ENCODE peak calls at places on chromosomes 16 and 17, in four cellular contexts. One of them, this sample, is unnamed. For H3K4me1, the result is how much of the 10 kb centered on the place peaks cover.

GRCh38 chr16:66894948-66895696 is 14.8 kb downstream of the PDP2 start:
- DNase-seq in HCT116: peak
- DNase-seq in SK-N-SH: peak
- DNase-seq in GM23248: peak
- DNase-seq in this sample: peak

GRCh38 chr17:38789185-38789584 is 10.2 kb downstream of the PIP4K2B start:
- DNase-seq in HCT116: no peak
- DNase-seq in SK-N-SH: peak
- DNase-seq in GM23248: peak
- DNase-seq in this sample: peak

GRCh38 chr17:50059759-50060273 is 3.9 kb downstream of the ITGA3 start:
- DNase-seq in HCT116: no peak
- DNase-seq in SK-N-SH: no peak
- DNase-seq in GM23248: peak
- DNase-seq in this sample: no peak

GRCh38 chr16:11896776-11897175 is 19.0 kb downstream of the GSPT1 start:
- DNase-seq in HCT116: no peak
- DNase-seq in SK-N-SH: no peak
- DNase-seq in GM23248: peak
- DNase-seq in this sample: no peak

GRCh38 chr16:66418165-66418962 is 8.7 kb upstream of the BEAN1 start:
- DNase-seq in HCT116: no peak
- DNase-seq in SK-N-SH: no peak
- DNase-seq in GM23248: no peak
- DNase-seq in this sample: no peak

GRCh38 chr16:65285128-65286120 is 163.6 kb upstream of the CDH11 start:
- DNase-seq in HCT116: no peak
- DNase-seq in SK-N-SH: no peak
- DNase-seq in GM23248: no peak
- DNase-seq in this sample: no peak

GRCh38 chr17:66405836-66406679 is 103.6 kb downstream of the PRKCA start:
- DNase-seq in HCT116: no peak
- DNase-seq in SK-N-SH: peak
- DNase-seq in GM23248: no peak
- DNase-seq in this sample: no peak

GRCh38 chr16:3007957-3008748 is 4.6 kb upstream of the CLDN9 start:
- DNase-seq in HCT116: no peak
- DNase-seq in SK-N-SH: no peak
- DNase-seq in GM23248: no peak
- DNase-seq in this sample: peak

DNA sequence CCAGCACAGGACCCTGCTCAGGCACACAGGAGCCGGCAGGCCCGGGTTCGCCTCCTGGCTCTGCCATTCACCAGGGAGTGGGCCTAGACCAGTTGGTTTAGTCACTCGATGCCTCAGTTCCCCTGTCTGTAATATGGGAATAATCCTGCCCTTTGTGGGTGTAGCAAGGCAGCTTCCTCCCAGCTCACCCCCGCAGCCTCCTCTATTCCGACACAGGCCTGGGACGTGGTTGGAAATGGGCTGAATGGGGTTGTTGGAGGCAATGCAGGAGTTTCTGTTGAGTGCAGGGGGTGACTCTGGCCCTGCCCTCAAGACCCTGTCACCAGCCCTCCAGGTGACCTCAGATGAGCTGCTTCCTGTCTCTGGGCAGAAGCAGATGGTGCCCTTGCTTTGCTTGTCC is 19.8 kb downstream of the SLC5A10 start:
- DNase-seq in HCT116: no peak
- DNase-seq in SK-N-SH: no peak
- DNase-seq in GM23248: no peak
- DNase-seq in this sample: no peak
- H3K4me1 ChIP-seq in HCT116: under half
- H3K4me1 ChIP-seq in SK-N-SH: under half
- H3K4me1 ChIP-seq in GM23248: under half
- H3K4me1 ChIP-seq in this sample: under half

GRCh38 chr17:44202756-44203155 is 3.1 kb upstream of the ATXN7L3 start:
- DNase-seq in HCT116: no peak
- DNase-seq in SK-N-SH: no peak
- DNase-seq in GM23248: no peak
- DNase-seq in this sample: no peak

GRCh38 chr17:44205962-44206824 is 6.5 kb upstream of the ATXN7L3 start:
- DNase-seq in HCT116: no peak
- DNase-seq in SK-N-SH: no peak
- DNase-seq in GM23248: peak
- DNase-seq in this sample: peak

GRCh38 chr17:44206825-44207155 is 7.1 kb upstream of the ATXN7L3 start:
- DNase-seq in HCT116: no peak
- DNase-seq in SK-N-SH: no peak
- DNase-seq in GM23248: no peak
- DNase-seq in this sample: no peak

GRCh38 chr17:44204453-44204882 is 4.8 kb upstream of the ATXN7L3 start:
- DNase-seq in HCT116: no peak
- DNase-seq in SK-N-SH: no peak
- DNase-seq in GM23248: peak
- DNase-seq in this sample: no peak

GRCh38 chr17:44203731-44204452 is 4.2 kb upstream of the ATXN7L3 start:
- DNase-seq in HCT116: no peak
- DNase-seq in SK-N-SH: peak
- DNase-seq in GM23248: peak
- DNase-seq in this sample: peak
- TF ChIP-seq EZH2phosphoT487 in HCT116: no peak
- TF ChIP-seq EZH2phosphoT487 in SK-N-SH: no peak
- TF ChIP-seq EZH2phosphoT487 in GM23248: no peak
- TF ChIP-seq EZH2phosphoT487 in this sample: no peak

DNA sequence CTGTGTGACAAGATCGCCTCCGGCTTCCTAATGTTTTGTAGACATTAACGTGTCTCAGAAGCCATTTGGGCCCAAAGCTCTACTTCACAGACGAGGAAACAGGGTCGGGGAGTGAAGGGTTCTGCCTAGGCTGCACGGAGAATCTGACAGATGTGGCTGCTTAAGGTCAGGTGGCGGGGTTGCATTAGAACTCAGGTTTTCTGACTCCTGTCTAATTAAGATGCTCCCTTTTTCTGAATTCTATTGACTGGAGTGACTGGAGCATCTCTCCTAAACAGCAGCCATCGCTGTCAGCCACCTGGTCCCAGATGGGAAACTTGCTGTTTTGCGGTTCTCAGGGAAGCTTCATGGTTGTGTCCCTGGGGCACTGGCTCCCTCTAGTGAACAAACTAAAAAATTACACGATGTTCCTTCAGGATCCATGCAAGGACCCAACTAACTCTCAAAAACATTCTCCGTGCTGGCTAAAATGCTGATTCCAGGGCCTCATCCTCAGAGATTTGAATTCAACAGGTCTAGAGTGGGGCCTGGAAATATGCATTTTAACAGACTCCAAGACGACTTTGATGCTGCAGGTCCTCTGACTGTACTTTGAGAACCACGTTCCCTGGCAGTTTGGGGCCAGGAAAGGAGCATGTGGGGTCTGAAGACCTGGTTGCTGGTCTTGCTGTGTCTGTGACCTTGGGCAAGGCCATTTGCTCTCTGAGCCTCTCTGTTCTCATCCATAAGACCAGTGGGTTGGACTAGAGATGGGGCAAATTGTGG is 117.4 kb downstream of the IRF8 start:
- DNase-seq in HCT116: peak
- DNase-seq in SK-N-SH: peak
- DNase-seq in GM23248: peak
- DNase-seq in this sample: peak
- H3K4me1 ChIP-seq in HCT116: under half
- H3K4me1 ChIP-seq in SK-N-SH: under half
- H3K4me1 ChIP-seq in GM23248: under half
- H3K4me1 ChIP-seq in this sample: under half

GRCh38 chr17:48541036-48541573 is 3.8 kb downstream of the HOXB2 start:
- DNase-seq in HCT116: no peak
- DNase-seq in SK-N-SH: no peak
- DNase-seq in GM23248: peak
- DNase-seq in this sample: peak
- TF ChIP-seq EZH2phosphoT487 in HCT116: no peak
- TF ChIP-seq EZH2phosphoT487 in SK-N-SH: no peak
- TF ChIP-seq EZH2phosphoT487 in GM23248: no peak
- TF ChIP-seq EZH2phosphoT487 in this sample: no peak

GRCh38 chr17:78974635-78975591 is 4.8 kb downstream of the LGALS3BP start:
- DNase-seq in HCT116: peak
- DNase-seq in SK-N-SH: no peak
- DNase-seq in GM23248: peak
- DNase-seq in this sample: peak
- H3K4me1 ChIP-seq in HCT116: half or more
- H3K4me1 ChIP-seq in SK-N-SH: under half
- H3K4me1 ChIP-seq in GM23248: under half
- H3K4me1 ChIP-seq in this sample: under half

GRCh38 chr17:42406602-42407288 is 16.3 kb downstream of the CAVIN1 start:
- DNase-seq in HCT116: no peak
- DNase-seq in SK-N-SH: no peak
- DNase-seq in GM23248: peak
- DNase-seq in this sample: no peak
- TF ChIP-seq EZH2phosphoT487 in HCT116: no peak
- TF ChIP-seq EZH2phosphoT487 in SK-N-SH: no peak
- TF ChIP-seq EZH2phosphoT487 in GM23248: no peak
- TF ChIP-seq EZH2phosphoT487 in this sample: no peak

GRCh38 chr16:85202631-85203461 is 90.6 kb upstream of the CIBAR2 start:
- DNase-seq in HCT116: no peak
- DNase-seq in SK-N-SH: peak
- DNase-seq in GM23248: peak
- DNase-seq in this sample: peak
- H3K4me1 ChIP-seq in HCT116: half or more
- H3K4me1 ChIP-seq in SK-N-SH: under half
- H3K4me1 ChIP-seq in GM23248: half or more
- H3K4me1 ChIP-seq in this sample: under half

GRCh38 chr17:44677136-44677535 is 12.4 kb downstream of the CCDC43 start:
- DNase-seq in HCT116: no peak
- DNase-seq in SK-N-SH: no peak
- DNase-seq in GM23248: peak
- DNase-seq in this sample: no peak

GRCh38 chr17:44673893-44674292 is 15.7 kb downstream of the CCDC43 start:
- DNase-seq in HCT116: no peak
- DNase-seq in SK-N-SH: no peak
- DNase-seq in GM23248: no peak
- DNase-seq in this sample: no peak

GRCh38 chr17:44672479-44673093 is 16.3 kb downstream of the MEIOC start:
- DNase-seq in HCT116: peak
- DNase-seq in SK-N-SH: peak
- DNase-seq in GM23248: peak
- DNase-seq in this sample: peak
- TF ChIP-seq EZH2phosphoT487 in HCT116: no peak
- TF ChIP-seq EZH2phosphoT487 in SK-N-SH: no peak
- TF ChIP-seq EZH2phosphoT487 in GM23248: no peak
- TF ChIP-seq EZH2phosphoT487 in this sample: no peak